ENCODE peak calls at places on chromosomes 13 and 19, in seven cellular contexts. One of them, this sample, is unnamed.

GRCh38 chr19:17220207-17220758 is 5.1 kb downstream of the USE1 start:
- DNase-seq in amygdala: no peak
- DNase-seq in amniotic epithelial cell: peak
- DNase-seq in stimulated activated CD4-positive, alpha-beta T cell treated with anti-CD3 and anti-CD28 coated beads, Interleukin-2, amount 100 ng/mL, for 24 hours: no peak
- DNase-seq in ACHN: peak
- DNase-seq in EH: peak
- DNase-seq in Right ventricle myocardium superior: no peak
- DNase-seq in this sample: peak

GRCh38 chr13:48954086-48954485 is 21.6 kb upstream of the FNDC3A start:
- DNase-seq in amygdala: no peak
- DNase-seq in amniotic epithelial cell: peak
- DNase-seq in stimulated activated CD4-positive, alpha-beta T cell treated with anti-CD3 and anti-CD28 coated beads, Interleukin-2, amount 100 ng/mL, for 24 hours: no peak
- DNase-seq in ACHN: no peak
- DNase-seq in EH: peak
- DNase-seq in Right ventricle myocardium superior: no peak
- DNase-seq in this sample: peak

GRCh38 chr13:108115739-108116138 is 99.6 kb downstream of the LIG4 start:
- DNase-seq in amygdala: no peak
- DNase-seq in amniotic epithelial cell: peak
- DNase-seq in stimulated activated CD4-positive, alpha-beta T cell treated with anti-CD3 and anti-CD28 coated beads, Interleukin-2, amount 100 ng/mL, for 24 hours: no peak
- DNase-seq in ACHN: no peak
- DNase-seq in EH: no peak
- DNase-seq in Right ventricle myocardium superior: no peak
- DNase-seq in this sample: no peak

GRCh38 chr13:33287142-33287882 is 1.8 kb upstream of the STARD13 start:
- DNase-seq in amygdala: no peak
- DNase-seq in amniotic epithelial cell: no peak
- DNase-seq in stimulated activated CD4-positive, alpha-beta T cell treated with anti-CD3 and anti-CD28 coated beads, Interleukin-2, amount 100 ng/mL, for 24 hours: no peak
- DNase-seq in ACHN: no peak
- DNase-seq in EH: no peak
- DNase-seq in Right ventricle myocardium superior: no peak
- DNase-seq in this sample: no peak

GRCh38 chr13:21528616-21529015 is 69.5 kb upstream of the ZDHHC20 start:
- DNase-seq in amygdala: no peak
- DNase-seq in amniotic epithelial cell: peak
- DNase-seq in stimulated activated CD4-positive, alpha-beta T cell treated with anti-CD3 and anti-CD28 coated beads, Interleukin-2, amount 100 ng/mL, for 24 hours: no peak
- DNase-seq in ACHN: peak
- DNase-seq in EH: peak
- DNase-seq in Right ventricle myocardium superior: no peak
- DNase-seq in this sample: peak

GRCh38 chr19:40611900-40612698 is 10.9 kb downstream of the LTBP4 start:
- DNase-seq in amygdala: no peak
- DNase-seq in amniotic epithelial cell: no peak
- DNase-seq in stimulated activated CD4-positive, alpha-beta T cell treated with anti-CD3 and anti-CD28 coated beads, Interleukin-2, amount 100 ng/mL, for 24 hours: no peak
- DNase-seq in ACHN: no peak
- DNase-seq in EH: no peak
- DNase-seq in Right ventricle myocardium superior: no peak
- DNase-seq in this sample: no peak

GRCh38 chr19:50047686-50048085 is 21.9 kb downstream of the ZNF473 start:
- DNase-seq in amygdala: no peak
- DNase-seq in amniotic epithelial cell: no peak
- DNase-seq in stimulated activated CD4-positive, alpha-beta T cell treated with anti-CD3 and anti-CD28 coated beads, Interleukin-2, amount 100 ng/mL, for 24 hours: no peak
- DNase-seq in ACHN: no peak
- DNase-seq in EH: no peak
- DNase-seq in Right ventricle myocardium superior: no peak
- DNase-seq in this sample: no peak

GRCh38 chr13:21039097-21039800 is 22.1 kb downstream of the LATS2 start:
- DNase-seq in amygdala: no peak
- DNase-seq in amniotic epithelial cell: peak
- DNase-seq in stimulated activated CD4-positive, alpha-beta T cell treated with anti-CD3 and anti-CD28 coated beads, Interleukin-2, amount 100 ng/mL, for 24 hours: no peak
- DNase-seq in ACHN: no peak
- DNase-seq in EH: no peak
- DNase-seq in Right ventricle myocardium superior: no peak
- DNase-seq in this sample: no peak

GRCh38 chr13:98909016-98909415 is 68.8 kb downstream of the DOCK9 start:
- DNase-seq in amygdala: no peak
- DNase-seq in amniotic epithelial cell: no peak
- DNase-seq in stimulated activated CD4-positive, alpha-beta T cell treated with anti-CD3 and anti-CD28 coated beads, Interleukin-2, amount 100 ng/mL, for 24 hours: peak
- DNase-seq in ACHN: no peak
- DNase-seq in EH: no peak
- DNase-seq in Right ventricle myocardium superior: no peak
- DNase-seq in this sample: peak

GRCh38 chr19:38917921-38918491 is 6.0 kb upstream of the CCER2 start:
- DNase-seq in amygdala: no peak
- DNase-seq in amniotic epithelial cell: peak
- DNase-seq in stimulated activated CD4-positive, alpha-beta T cell treated with anti-CD3 and anti-CD28 coated beads, Interleukin-2, amount 100 ng/mL, for 24 hours: no peak
- DNase-seq in ACHN: peak
- DNase-seq in EH: peak
- DNase-seq in Right ventricle myocardium superior: peak
- DNase-seq in this sample: no peak

GRCh38 chr13:84896128-84896527 is 903.1 kb downstream of the SLITRK6 start:
- DNase-seq in amygdala: no peak
- DNase-seq in amniotic epithelial cell: peak
- DNase-seq in stimulated activated CD4-positive, alpha-beta T cell treated with anti-CD3 and anti-CD28 coated beads, Interleukin-2, amount 100 ng/mL, for 24 hours: peak
- DNase-seq in ACHN: peak
- DNase-seq in EH: peak
- DNase-seq in Right ventricle myocardium superior: no peak
- DNase-seq in this sample: peak

GRCh38 chr19:9205506-9206113 is 13.8 kb downstream of the OR7D4 start:
- DNase-seq in amygdala: no peak
- DNase-seq in amniotic epithelial cell: peak
- DNase-seq in stimulated activated CD4-positive, alpha-beta T cell treated with anti-CD3 and anti-CD28 coated beads, Interleukin-2, amount 100 ng/mL, for 24 hours: peak
- DNase-seq in ACHN: peak
- DNase-seq in EH: peak
- DNase-seq in Right ventricle myocardium superior: peak
- DNase-seq in this sample: peak

GRCh38 chr19:49677232-49677881 is at the start of gene PRMT1:
- DNase-seq in amygdala: no peak
- DNase-seq in amniotic epithelial cell: no peak
- DNase-seq in stimulated activated CD4-positive, alpha-beta T cell treated with anti-CD3 and anti-CD28 coated beads, Interleukin-2, amount 100 ng/mL, for 24 hours: peak
- DNase-seq in ACHN: peak
- DNase-seq in EH: peak
- DNase-seq in Right ventricle myocardium superior: peak
- DNase-seq in this sample: peak

GRCh38 chr19:1373534-1374249 is 10.0 kb upstream of the NDUFS7 start:
- DNase-seq in amygdala: peak
- DNase-seq in amniotic epithelial cell: peak
- DNase-seq in stimulated activated CD4-positive, alpha-beta T cell treated with anti-CD3 and anti-CD28 coated beads, Interleukin-2, amount 100 ng/mL, for 24 hours: no peak
- DNase-seq in ACHN: peak
- DNase-seq in EH: peak
- DNase-seq in Right ventricle myocardium superior: peak
- DNase-seq in this sample: no peak

GRCh38 chr13:62119739-62120700 is 704.4 kb upstream of the PCDH20 start:
- DNase-seq in amygdala: no peak
- DNase-seq in amniotic epithelial cell: peak
- DNase-seq in stimulated activated CD4-positive, alpha-beta T cell treated with anti-CD3 and anti-CD28 coated beads, Interleukin-2, amount 100 ng/mL, for 24 hours: no peak
- DNase-seq in ACHN: peak
- DNase-seq in EH: peak
- DNase-seq in Right ventricle myocardium superior: no peak
- DNase-seq in this sample: no peak

GRCh38 chr13:79451500-79451962 is 29.4 kb upstream of the NDFIP2 start:
- DNase-seq in amygdala: no peak
- DNase-seq in amniotic epithelial cell: peak
- DNase-seq in stimulated activated CD4-positive, alpha-beta T cell treated with anti-CD3 and anti-CD28 coated beads, Interleukin-2, amount 100 ng/mL, for 24 hours: peak
- DNase-seq in ACHN: peak
- DNase-seq in EH: peak
- DNase-seq in Right ventricle myocardium superior: no peak
- DNase-seq in this sample: peak

GRCh38 chr19:39126312-39126561 is 651 bp downstream of the PAK4 start:
- DNase-seq in amygdala: no peak
- DNase-seq in amniotic epithelial cell: no peak
- DNase-seq in stimulated activated CD4-positive, alpha-beta T cell treated with anti-CD3 and anti-CD28 coated beads, Interleukin-2, amount 100 ng/mL, for 24 hours: no peak
- DNase-seq in ACHN: no peak
- DNase-seq in EH: no peak
- DNase-seq in Right ventricle myocardium superior: no peak
- DNase-seq in this sample: no peak

GRCh38 chr19:54572696-54573311 is 786 bp upstream of the LILRA2 start:
- DNase-seq in amygdala: no peak
- DNase-seq in amniotic epithelial cell: no peak
- DNase-seq in stimulated activated CD4-positive, alpha-beta T cell treated with anti-CD3 and anti-CD28 coated beads, Interleukin-2, amount 100 ng/mL, for 24 hours: no peak
- DNase-seq in ACHN: no peak
- DNase-seq in EH: no peak
- DNase-seq in Right ventricle myocardium superior: peak
- DNase-seq in this sample: no peak

GRCh38 chr13:95630593-95630992 is 13.9 kb downstream of the DZIP1 start:
- DNase-seq in amygdala: no peak
- DNase-seq in amniotic epithelial cell: no peak
- DNase-seq in stimulated activated CD4-positive, alpha-beta T cell treated with anti-CD3 and anti-CD28 coated beads, Interleukin-2, amount 100 ng/mL, for 24 hours: no peak
- DNase-seq in ACHN: no peak
- DNase-seq in EH: no peak
- DNase-seq in Right ventricle myocardium superior: no peak
- DNase-seq in this sample: no peak

GRCh38 chr13:100710176-100710575 is 35.6 kb upstream of the TMTC4 start:
- DNase-seq in amygdala: no peak
- DNase-seq in amniotic epithelial cell: no peak
- DNase-seq in stimulated activated CD4-positive, alpha-beta T cell treated with anti-CD3 and anti-CD28 coated beads, Interleukin-2, amount 100 ng/mL, for 24 hours: no peak
- DNase-seq in ACHN: peak
- DNase-seq in EH: no peak
- DNase-seq in Right ventricle myocardium superior: no peak
- DNase-seq in this sample: no peak

GRCh38 chr13:104477256-104477655 is 1411.0 kb upstream of the SLC10A2 start:
- DNase-seq in amygdala: no peak
- DNase-seq in amniotic epithelial cell: peak
- DNase-seq in stimulated activated CD4-positive, alpha-beta T cell treated with anti-CD3 and anti-CD28 coated beads, Interleukin-2, amount 100 ng/mL, for 24 hours: no peak
- DNase-seq in ACHN: no peak
- DNase-seq in EH: no peak
- DNase-seq in Right ventricle myocardium superior: no peak
- DNase-seq in this sample: peak

This sample was measured in EL.